ENCODE peak calls at places on chromosomes 6 and 20, in five cellular contexts. One of them, this sample, is unnamed.

GRCh38 chr20:43690943-43691598 is 24.2 kb downstream of the MYBL2 start:
- DNase-seq in left ventricle myocardium inferior: no peak
- DNase-seq in Peyer's patch: no peak
- DNase-seq in endothelial cell of umbilical vein: no peak
- DNase-seq in body of pancreas: no peak
- DNase-seq in this sample: no peak

GRCh38 chr6:37244430-37245310 is 12.9 kb upstream of the TBC1D22B start:
- DNase-seq in left ventricle myocardium inferior: peak; percentile 72
- DNase-seq in endothelial cell of umbilical vein: peak; percentile 100
- DNase-seq in Peyer's patch: peak; percentile 21
- DNase-seq in body of pancreas: peak; percentile 95
- DNase-seq in this sample: no peak

GRCh38 chr6:111711476-111711875 is 105.8 kb upstream of the TRAF3IP2 start:
- DNase-seq in left ventricle myocardium inferior: peak; percentile 45
- DNase-seq in endothelial cell of umbilical vein: peak; percentile 53
- DNase-seq in Peyer's patch: no peak
- DNase-seq in body of pancreas: peak; percentile 28
- DNase-seq in this sample: no peak

GRCh38 chr6:145352382-145353080 is 382.8 kb downstream of the EPM2A start:
- DNase-seq in Peyer's patch: no peak
- DNase-seq in body of pancreas: no peak
- DNase-seq in left ventricle myocardium inferior: no peak
- DNase-seq in endothelial cell of umbilical vein: no peak
- DNase-seq in this sample: no peak

GRCh38 chr20:35893942-35894341 is 60.4 kb downstream of the SCAND1 start:
- DNase-seq in Peyer's patch: no peak
- DNase-seq in body of pancreas: no peak
- DNase-seq in left ventricle myocardium inferior: no peak
- DNase-seq in endothelial cell of umbilical vein: no peak
- DNase-seq in this sample: no peak

GRCh38 chr20:40506567-40506966 is 182.5 kb downstream of the MAFB start:
- DNase-seq in body of pancreas: peak; percentile 50
- DNase-seq in endothelial cell of umbilical vein: peak; percentile 34
- DNase-seq in left ventricle myocardium inferior: peak; percentile 84
- DNase-seq in Peyer's patch: peak; percentile 48
- DNase-seq in this sample: peak; percentile 13

GRCh38 chr6:141610741-141611140 is 522.0 kb upstream of the GJE1 start:
- DNase-seq in Peyer's patch: no peak
- DNase-seq in left ventricle myocardium inferior: no peak
- DNase-seq in endothelial cell of umbilical vein: peak; percentile 3
- DNase-seq in body of pancreas: no peak
- DNase-seq in this sample: no peak

GRCh38 chr20:60113024-60113724 is 155.0 kb downstream of the CDH26 start:
- DNase-seq in body of pancreas: no peak
- DNase-seq in left ventricle myocardium inferior: no peak
- DNase-seq in Peyer's patch: no peak
- DNase-seq in endothelial cell of umbilical vein: no peak
- DNase-seq in this sample: no peak

GRCh38 chr6:139112561-139112960 is 22.3 kb upstream of the HECA start:
- DNase-seq in body of pancreas: no peak
- DNase-seq in endothelial cell of umbilical vein: no peak
- DNase-seq in Peyer's patch: no peak
- DNase-seq in left ventricle myocardium inferior: no peak
- DNase-seq in this sample: no peak

GRCh38 chr20:57407541-57407956 is 16.4 kb downstream of the RBM38 start:
- DNase-seq in body of pancreas: no peak
- DNase-seq in Peyer's patch: no peak
- DNase-seq in endothelial cell of umbilical vein: no peak
- DNase-seq in left ventricle myocardium inferior: no peak
- DNase-seq in this sample: peak; percentile 44

GRCh38 chr20:57409316-57409671 is 18.1 kb downstream of the RBM38 start:
- DNase-seq in body of pancreas: no peak
- DNase-seq in Peyer's patch: no peak
- DNase-seq in left ventricle myocardium inferior: no peak
- DNase-seq in endothelial cell of umbilical vein: no peak
- DNase-seq in this sample: peak; percentile 11

GRCh38 chr20:57409672-57410397 is 18.6 kb downstream of the RBM38 start:
- DNase-seq in body of pancreas: no peak
- DNase-seq in endothelial cell of umbilical vein: no peak
- DNase-seq in left ventricle myocardium inferior: no peak
- DNase-seq in Peyer's patch: no peak
- DNase-seq in this sample: no peak

GRCh38 chr20:57408536-57409233 is 17.5 kb downstream of the RBM38 start:
- DNase-seq in left ventricle myocardium inferior: no peak
- DNase-seq in Peyer's patch: no peak
- DNase-seq in body of pancreas: no peak
- DNase-seq in endothelial cell of umbilical vein: no peak
- DNase-seq in this sample: no peak

DNA sequence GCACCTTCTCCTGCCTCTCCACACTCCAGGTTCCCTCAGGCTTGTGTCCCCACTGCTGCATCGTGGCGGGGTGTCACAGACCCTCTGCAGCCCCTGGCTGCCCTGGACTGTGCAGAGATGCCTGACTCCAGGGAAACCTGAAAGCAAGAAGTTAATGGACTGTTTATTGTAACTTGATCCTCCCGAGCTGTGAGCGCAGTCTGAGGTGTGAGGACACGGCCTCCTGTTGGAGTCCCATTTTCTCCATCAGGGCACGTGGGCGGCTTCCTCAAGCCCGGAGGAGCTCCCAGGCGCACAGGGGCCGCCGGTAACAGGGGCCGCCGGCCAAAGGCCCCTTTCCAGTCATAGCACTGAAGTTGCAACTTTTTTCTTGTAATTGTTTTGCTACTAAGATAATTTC is 16.9 kb downstream of the RBM38 start:
- DNase-seq in left ventricle myocardium inferior: no peak
- DNase-seq in body of pancreas: no peak
- DNase-seq in endothelial cell of umbilical vein: no peak
- DNase-seq in Peyer's patch: no peak
- DNase-seq in this sample: no peak
- H3K27ac ChIP-seq in left ventricle myocardium inferior: peak overlapping the region; percentile 55
- H3K27ac ChIP-seq in body of pancreas: no peak overlapping the region
- H3K27ac ChIP-seq in endothelial cell of umbilical vein: no peak overlapping the region
- H3K27ac ChIP-seq in Peyer's patch: no peak overlapping the region
- H3K27ac ChIP-seq in this sample: no peak overlapping the region

GRCh38 chr20:10430704-10431103 is 3.3 kb downstream of the MKKS start:
- DNase-seq in Peyer's patch: no peak
- DNase-seq in left ventricle myocardium inferior: no peak
- DNase-seq in endothelial cell of umbilical vein: no peak
- DNase-seq in body of pancreas: no peak
- DNase-seq in this sample: no peak
- H3K4me1 ChIP-seq in Peyer's patch: no peaks in the 10 kb centered on the region
- H3K4me1 ChIP-seq in left ventricle myocardium inferior: peaks cover 83% of the 10 kb centered on the region
- H3K4me1 ChIP-seq in endothelial cell of umbilical vein: peaks cover 14% of the 10 kb centered on the region
- H3K4me1 ChIP-seq in body of pancreas: peaks cover 31% of the 10 kb centered on the region
- H3K4me1 ChIP-seq in this sample: peaks cover 16% of the 10 kb centered on the region

DNA sequence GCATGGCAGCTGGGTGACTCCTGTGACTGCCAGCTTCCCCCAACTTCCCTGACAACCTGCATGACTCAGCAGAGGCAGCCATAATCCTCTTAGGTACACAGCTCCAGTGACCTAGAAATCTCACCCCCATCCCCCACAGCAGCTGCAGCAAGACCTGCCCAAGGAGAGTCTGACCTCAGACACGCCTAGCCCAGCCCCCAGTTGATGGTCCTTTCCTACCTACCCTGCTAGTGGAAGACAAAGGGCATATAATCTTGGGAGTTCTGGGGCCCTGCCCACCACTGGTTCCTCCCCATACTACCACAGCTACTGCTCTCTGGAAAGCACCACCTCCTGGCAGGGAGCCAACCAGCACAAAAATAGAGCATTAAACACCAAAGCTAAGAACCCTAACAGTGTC is 90.2 kb downstream of the F13A1 start:
- DNase-seq in left ventricle myocardium inferior: no peak
- DNase-seq in Peyer's patch: no peak
- DNase-seq in endothelial cell of umbilical vein: no peak
- DNase-seq in body of pancreas: no peak
- DNase-seq in this sample: no peak
- H3K27ac ChIP-seq in left ventricle myocardium inferior: no peak overlapping the region
- H3K27ac ChIP-seq in Peyer's patch: no peak overlapping the region
- H3K27ac ChIP-seq in endothelial cell of umbilical vein: no peak overlapping the region
- H3K27ac ChIP-seq in body of pancreas: no peak overlapping the region
- H3K27ac ChIP-seq in this sample: no peak overlapping the region

GRCh38 chr6:167956983-167957492 is 40.4 kb upstream of the KIF25 start:
- DNase-seq in body of pancreas: no peak
- DNase-seq in Peyer's patch: no peak
- DNase-seq in endothelial cell of umbilical vein: no peak
- DNase-seq in left ventricle myocardium inferior: no peak
- DNase-seq in this sample: no peak
- H3K4me1 ChIP-seq in body of pancreas: peaks cover 37% of the 10 kb centered on the region
- H3K4me1 ChIP-seq in Peyer's patch: no peaks in the 10 kb centered on the region
- H3K4me1 ChIP-seq in endothelial cell of umbilical vein: no peaks in the 10 kb centered on the region
- H3K4me1 ChIP-seq in left ventricle myocardium inferior: peaks cover 76% of the 10 kb centered on the region
- H3K4me1 ChIP-seq in this sample: no peaks in the 10 kb centered on the region